ENCODE peak calls at places on chromosomes 16 and 17, in nine cellular contexts. O, J, R, K, T, N, F, B and E are unnamed samples.

GRCh38 chr16:30748634-30749445 is 615 bp downstream of the PHKG2 start:
- DNase-seq in O (peak), J (no peak), R (peak), K (no peak), T (no peak), N (no peak), F (peak), B (peak), E (no peak)

GRCh38 chr16:48602357-48603014 is 7.5 kb downstream of the N4BP1 start:
- DNase-seq in O (no peak), J (no peak), R (no peak), K (no peak), T (no peak), N (no peak), F (no peak), B (no peak), E (no peak)

GRCh38 chr17:48322060-48322459 is 108.0 kb downstream of the SKAP1 start:
- DNase-seq in O (peak), J (no peak), R (no peak), K (no peak), T (no peak), N (no peak), F (no peak), B (no peak), E (no peak)

GRCh38 chr17:8436169-8436932 is 667 bp downstream of the NDEL1 start:
- DNase-seq in O (peak), J (peak), R (peak), K (peak), T (peak), N (peak), F (peak), B (peak), E (peak)

GRCh38 chr17:68085751-68086445 is 50.4 kb downstream of the KPNA2 start:
- DNase-seq in O (no peak), J (peak), R (no peak), K (no peak), T (no peak), N (no peak), F (peak), B (no peak), E (no peak)

GRCh38 chr17:50361561-50362480 is 11.2 kb downstream of the MRPL27 start:
- DNase-seq in O (peak), J (peak), R (no peak), K (no peak), T (no peak), N (peak), F (peak), B (peak), E (peak)

GRCh38 chr17:19728114-19728495 is 11.7 kb upstream of the SLC47A2 start:
- DNase-seq in O (peak), J (peak), R (peak), K (peak), T (peak), N (no peak), F (no peak), B (peak), E (no peak)

GRCh38 chr17:78131172-78132085 is 858 bp downstream of the TMC8 start:
- DNase-seq in O (no peak), J (peak), R (peak), K (no peak), T (peak), N (no peak), F (peak), B (no peak), E (peak)

GRCh38 chr17:17836818-17837379 is at the start of gene SREBF1:
- DNase-seq in O (peak), J (peak), R (peak), K (no peak), T (peak), N (peak), F (peak), B (no peak), E (peak)

GRCh38 chr17:2084129-2084765 is 29.3 kb downstream of the HIC1 start:
- DNase-seq in O (peak), J (peak), R (no peak), K (no peak), T (no peak), N (no peak), F (no peak), B (peak), E (no peak)

GRCh38 chr16:68242926-68243858 is 2.0 kb upstream of the PLA2G15 start:
- DNase-seq in O (no peak), J (no peak), R (peak), K (no peak), T (peak), N (no peak), F (no peak), B (no peak), E (no peak)

GRCh38 chr16:87064731-87065720 is 252.2 kb downstream of the C16orf95 start:
- DNase-seq in O (peak), J (peak), R (no peak), K (no peak), T (no peak), N (no peak), F (no peak), B (no peak), E (no peak)

GRCh38 chr17:32518856-32519768 is 32.3 kb downstream of the CDK5R1 start:
- DNase-seq in O (peak), J (peak), R (peak), K (no peak), T (peak), N (peak), F (peak), B (peak), E (peak)

GRCh38 chr17:49887744-49888360 is 40.0 kb upstream of the TAC4 start:
- DNase-seq in O (no peak), J (no peak), R (peak), K (no peak), T (no peak), N (no peak), F (no peak), B (no peak), E (no peak)

GRCh38 chr17:82767041-82767754 is 15.3 kb downstream of the TBCD start:
- DNase-seq in O (peak), J (no peak), R (no peak), K (no peak), T (no peak), N (peak), F (peak), B (peak), E (no peak)

GRCh38 chr17:66945451-66945850 is 19.1 kb upstream of the CACNG4 start:
- DNase-seq in O (no peak), J (no peak), R (no peak), K (no peak), T (no peak), N (no peak), F (no peak), B (no peak), E (no peak)

GRCh38 chr17:61784510-61784909 is 78.8 kb downstream of the BRIP1 start:
- DNase-seq in O (no peak), J (no peak), R (no peak), K (no peak), T (no peak), N (no peak), F (no peak), B (no peak), E (no peak)

GRCh38 chr16:74667215-74667765 is 613 bp upstream of the RFWD3 start:
- DNase-seq in O (peak), J (no peak), R (no peak), K (no peak), T (peak), N (peak), F (peak), B (peak), E (peak)

GRCh38 chr16:89155851-89156739 is 15.5 kb upstream of the CDH15 start:
- DNase-seq in O (no peak), J (no peak), R (no peak), K (no peak), T (peak), N (no peak), F (no peak), B (no peak), E (no peak)

GRCh38 chr16:7497667-7498066 is 165.0 kb downstream of the RBFOX1 start:
- DNase-seq in O (no peak), J (no peak), R (no peak), K (no peak), T (no peak), N (no peak), F (no peak), B (no peak), E (no peak)

GRCh38 chr17:41865596-41865893 is 322 bp upstream of the KLHL11 start:
- DNase-seq in O (no peak), J (no peak), R (no peak), K (no peak), T (no peak), N (no peak), F (no peak), B (no peak), E (no peak)

GRCh38 chr17:41863074-41863843 is 2.0 kb downstream of the KLHL11 start:
- DNase-seq in O (no peak), J (no peak), R (no peak), K (no peak), T (no peak), N (peak), F (peak), B (no peak), E (no peak)

GRCh38 chr17:41864837-41865595 is at the start of gene KLHL11:
- DNase-seq in O (peak), J (peak), R (peak), K (peak), T (peak), N (peak), F (peak), B (peak), E (peak)

GRCh38 chr17:41864498-41864836 is 756 bp downstream of the KLHL11 start:
- DNase-seq in O (no peak), J (no peak), R (no peak), K (no peak), T (peak), N (no peak), F (peak), B (no peak), E (no peak)

DNA sequence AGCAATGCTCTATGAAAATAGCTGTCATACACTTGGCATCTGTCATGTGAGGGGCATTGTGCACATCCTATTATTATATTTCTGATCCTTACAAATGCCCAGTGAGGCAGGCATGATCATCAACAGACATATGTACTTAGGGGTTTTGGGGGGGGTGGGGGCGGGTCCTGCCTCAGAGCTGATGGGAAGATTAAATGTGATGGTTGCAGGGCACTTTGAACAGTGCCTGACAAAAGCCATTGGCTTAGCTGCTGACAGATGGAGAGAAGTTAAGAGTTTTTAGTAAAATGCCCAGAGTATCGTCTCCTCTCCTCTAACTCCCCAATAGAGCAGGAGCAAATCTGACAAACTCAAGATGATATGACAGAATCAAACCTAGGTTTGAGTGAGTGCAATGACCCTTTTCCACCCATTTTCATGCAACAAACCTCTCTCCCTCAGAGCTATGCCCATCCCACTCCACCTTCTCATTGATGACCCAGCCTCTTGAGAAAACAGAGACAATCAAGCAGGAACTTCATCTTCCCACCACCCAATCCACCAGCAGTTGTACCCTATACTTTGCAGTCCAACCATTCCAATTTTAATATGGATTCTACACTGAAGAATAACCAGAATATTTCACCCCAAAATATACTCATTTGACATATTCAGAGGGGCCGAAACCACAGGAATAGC is 4.8 kb downstream of the KLHL11 start:
- DNase-seq in O (no peak), J (no peak), R (no peak), K (no peak), T (no peak), N (no peak), F (no peak), B (no peak), E (no peak)
- H3K4me3 ChIP-seq in O (no peak), J (no peak), R (no peak), K (no peak), T (no peak), N (no peak), F (no peak), B (no peak), E (no peak)

DNA sequence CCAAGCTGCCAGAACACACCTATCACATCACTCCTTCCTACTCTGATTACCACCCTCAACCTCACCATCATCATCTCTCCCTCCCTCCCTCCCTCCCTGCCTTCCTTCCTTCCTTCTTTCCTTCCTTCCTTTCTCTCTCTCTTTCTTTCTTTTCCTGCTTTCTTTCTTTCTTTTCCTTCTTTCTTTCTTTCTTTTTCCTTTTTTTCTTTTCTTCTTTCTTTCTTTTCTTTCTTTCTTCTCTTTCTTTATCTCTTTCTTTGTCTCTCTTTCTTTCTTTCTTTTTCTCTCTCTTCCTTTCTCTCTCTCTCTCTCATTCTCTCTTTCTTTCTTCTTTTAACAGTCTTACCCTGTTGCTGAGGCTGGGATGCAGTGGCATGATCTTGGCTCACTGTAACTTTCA is 59.2 kb downstream of the CACNG3 start:
- DNase-seq in O (no peak), J (no peak), R (no peak), K (no peak), T (no peak), N (no peak), F (no peak), B (no peak), E (no peak)
- H3K4me3 ChIP-seq in O (no peak), J (no peak), R (no peak), K (no peak), T (no peak), N (no peak), F (no peak), B (no peak), E (no peak)

GRCh38 chr17:13491916-13492315 is 109.8 kb downstream of the HS3ST3A1 start:
- DNase-seq in O (peak), J (no peak), R (no peak), K (no peak), T (no peak), N (no peak), F (no peak), B (no peak), E (no peak)
- H3K4me3 ChIP-seq in O (no peak), J (no peak), R (no peak), K (no peak), T (no peak), N (no peak), F (no peak), B (no peak), E (no peak)

DNA sequence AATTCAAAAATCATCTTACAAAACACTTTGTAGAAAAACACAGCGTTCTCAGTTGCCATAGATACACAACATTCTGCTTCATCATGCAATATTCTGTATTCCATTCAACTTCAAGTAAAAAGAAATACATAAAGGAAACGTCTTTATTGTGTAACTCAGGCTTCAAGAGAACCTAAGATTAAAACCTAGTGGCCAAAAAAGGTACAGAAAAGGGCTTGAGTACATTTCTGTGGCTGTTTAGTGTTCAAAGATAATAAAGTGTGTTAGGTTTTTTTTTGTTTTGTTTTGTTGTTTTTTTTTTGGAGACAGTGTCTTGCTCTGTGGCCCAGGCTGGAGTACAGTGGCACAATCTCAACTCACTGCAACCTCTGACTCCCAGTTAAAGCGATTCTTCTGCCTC is 250.4 kb downstream of the CEP112 start:
- DNase-seq in O (no peak), J (no peak), R (no peak), K (no peak), T (no peak), N (no peak), F (no peak), B (no peak), E (no peak)
- H3K4me3 ChIP-seq in O (no peak), J (no peak), R (no peak), K (no peak), T (no peak), N (no peak), F (no peak), B (no peak), E (no peak)

DNA sequence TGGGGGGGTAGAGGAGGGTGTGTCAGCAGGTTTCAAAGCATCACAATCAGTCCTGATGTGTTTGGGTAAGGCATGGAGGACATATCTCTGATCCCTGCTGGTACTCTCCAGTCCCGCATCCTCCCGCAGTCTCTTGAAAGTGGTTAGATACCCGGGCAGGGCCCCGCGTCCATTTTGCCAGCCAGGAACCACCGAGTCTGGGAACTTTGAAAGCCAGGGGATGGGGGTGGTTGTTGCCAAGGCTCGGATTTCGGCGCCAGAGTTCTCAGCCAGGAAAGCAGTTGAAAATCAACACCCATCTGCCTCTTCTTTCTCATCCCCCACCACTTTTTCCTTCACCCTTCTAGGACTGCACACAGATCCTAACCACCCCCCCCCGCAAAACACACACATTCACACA is 1.4 kb downstream of the CA10 start:
- DNase-seq in O (no peak), J (no peak), R (peak), K (no peak), T (no peak), N (no peak), F (no peak), B (no peak), E (no peak)
- H3K4me3 ChIP-seq in O (no peak), J (no peak), R (no peak), K (no peak), T (peak), N (no peak), F (peak), B (no peak), E (no peak)

GRCh38 chr16:58348986-58349385 is 43.3 kb upstream of the GINS3 start:
- DNase-seq in O (no peak), J (no peak), R (no peak), K (no peak), T (no peak), N (no peak), F (no peak), B (peak), E (no peak)
- H3K4me3 ChIP-seq in O (no peak), J (no peak), R (no peak), K (no peak), T (no peak), N (no peak), F (no peak), B (no peak), E (no peak)